ENCODE peak calls at places on chromosome 4, in four cellular contexts. Y is mesenchymal stem cell, V is mesendoderm, K is keratinocyte. D is an unnamed sample.

GRCh38 chr4:148901075-148901705 is 459.0 kb upstream of the NR3C2 start:
- DNase-seq in Y (no peak), V (peak), K (no peak), D (no peak)

GRCh38 chr4:165931741-165932140 is 58.7 kb downstream of the TLL1 start:
- DNase-seq in Y (no peak), V (peak), K (no peak), D (no peak)

GRCh38 chr4:18568600-18568999 is 547.0 kb upstream of the LCORL start:
- DNase-seq in Y (peak), V (peak), K (no peak), D (no peak)

GRCh38 chr4:138401330-138401729 is 159.2 kb upstream of the SLC7A11 start:
- DNase-seq in Y (peak), V (no peak), K (no peak), D (no peak)

GRCh38 chr4:13966241-13967195 is 339.0 kb upstream of the BOD1L1 start:
- DNase-seq in Y (peak), V (peak), K (no peak), D (no peak)

GRCh38 chr4:1198070-1198844 is 25.9 kb upstream of the SPON2 start:
- DNase-seq in Y (peak), V (no peak), K (no peak), D (no peak)

GRCh38 chr4:1874207-1874606 is 3.0 kb downstream of the NSD2 start:
- DNase-seq in Y (no peak), V (no peak), K (no peak), D (no peak)

GRCh38 chr4:102094474-102094873 is 250.8 kb downstream of the SLC39A8 start:
- DNase-seq in Y (no peak), V (no peak), K (no peak), D (no peak)

GRCh38 chr4:70589785-70590184 is 2.3 kb upstream of the AMBN start:
- DNase-seq in Y (no peak), V (no peak), K (no peak), D (no peak)

GRCh38 chr4:141463678-141464077 is 172.7 kb upstream of the IL15 start:
- DNase-seq in Y (no peak), V (no peak), K (no peak), D (no peak)

GRCh38 chr4:189081831-189082230 is 858.8 kb upstream of the FRG1 start:
- DNase-seq in Y (peak), V (no peak), K (no peak), D (no peak)
- H3K4me2 ChIP-seq in Y (no peak), V (no peak), K (no peak), D (no peak)

DNA sequence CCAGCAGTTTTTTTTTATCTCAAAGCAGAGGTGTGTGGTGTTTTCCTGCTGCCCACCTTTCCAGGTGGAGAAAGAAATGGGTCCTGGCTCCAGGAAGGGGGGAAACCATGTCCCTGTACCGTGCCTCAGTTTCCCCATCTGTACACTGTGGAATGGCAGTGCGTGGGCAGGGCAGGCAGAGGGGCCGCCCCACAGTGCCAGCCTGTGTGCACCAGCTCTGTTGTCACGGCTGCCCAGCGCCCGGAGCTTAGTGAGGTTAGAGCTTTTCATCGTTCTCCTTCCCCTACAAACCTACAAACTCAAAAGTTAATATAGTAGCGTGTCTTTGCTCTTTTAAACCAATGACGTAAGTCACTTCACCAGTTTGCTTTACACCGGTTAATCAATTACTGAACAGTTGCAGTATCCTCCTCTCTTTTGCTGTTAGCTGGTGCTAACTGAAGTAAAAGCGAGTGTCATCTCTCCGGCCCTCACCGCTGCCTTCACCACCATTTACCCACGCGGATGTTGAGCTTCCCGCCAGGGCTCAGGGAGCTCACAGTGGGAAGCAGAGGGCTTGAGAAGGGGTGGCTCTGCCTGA is 114.8 kb upstream of the ADRA2C start:
- DNase-seq in Y (no peak), V (no peak), K (no peak), D (no peak)
- H3K4me2 ChIP-seq in Y (peak), V (no peak), K (no peak), D (no peak)

GRCh38 chr4:119604266-119604665 is 24.3 kb downstream of the PDE5A start:
- DNase-seq in Y (no peak), V (no peak), K (no peak), D (no peak)
- H3K4me2 ChIP-seq in Y (no peak), V (no peak), K (no peak), D (no peak)

GRCh38 chr4:124945422-124945821 is 232.9 kb upstream of the ANKRD50 start:
- DNase-seq in Y (no peak), V (no peak), K (no peak), D (no peak)

GRCh38 chr4:124943145-124943889 is 230.8 kb upstream of the ANKRD50 start:
- DNase-seq in Y (no peak), V (no peak), K (peak), D (no peak)

GRCh38 chr4:124941267-124941666 is 228.7 kb upstream of the ANKRD50 start:
- DNase-seq in Y (no peak), V (no peak), K (peak), D (no peak)

GRCh38 chr4:124946696-124947095 is 234.2 kb upstream of the ANKRD50 start:
- DNase-seq in Y (no peak), V (no peak), K (no peak), D (no peak)

GRCh38 chr4:124943938-124944337 is 231.4 kb upstream of the ANKRD50 start:
- DNase-seq in Y (no peak), V (peak), K (no peak), D (no peak)
- H3K4me2 ChIP-seq in Y (no peak), V (no peak), K (no peak), D (no peak)

DNA sequence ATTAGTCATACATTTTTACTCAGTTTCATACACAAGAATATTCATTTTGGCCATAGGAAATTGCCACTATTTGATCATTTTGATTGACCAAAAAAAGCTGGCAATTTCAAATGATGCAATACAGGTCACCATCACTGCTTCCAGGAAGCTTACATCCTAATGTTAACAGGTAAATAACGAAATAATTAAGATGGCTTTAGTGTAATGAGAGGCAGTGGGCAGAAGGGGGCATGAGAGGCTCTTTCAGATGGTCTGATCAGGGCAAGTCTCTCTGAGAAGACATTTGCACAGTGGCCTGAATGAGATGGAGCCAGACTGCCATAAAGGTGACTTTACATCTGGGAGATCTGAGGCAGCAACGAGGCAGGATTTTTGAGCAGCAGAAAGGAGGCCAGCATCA is 170.7 kb downstream of the SLIT2 start:
- DNase-seq in Y (peak), V (peak), K (peak), D (peak)
- H3K4me2 ChIP-seq in Y (no peak), V (no peak), K (no peak), D (no peak)

GRCh38 chr4:41611881-41612871 is 74.2 kb downstream of the LIMCH1 start:
- DNase-seq in Y (peak), V (peak), K (no peak), D (peak)
- H3K4me2 ChIP-seq in Y (peak), V (no peak), K (no peak), D (peak)

D was measured in neural progenitor cell.